ENCODE peak calls at places on chromosomes 12 and 14, in five cellular contexts. One of them, this sample, is unnamed.

GRCh38 chr12:74563927-74564326 is 26.3 kb downstream of the ATXN7L3B start:
- DNase-seq in cardiac muscle cell: no peak
- DNase-seq in pancreas: no peak
- DNase-seq in left ventricle myocardium inferior: no peak
- DNase-seq in stomach: no peak
- DNase-seq in this sample: no peak

GRCh38 chr14:69877492-69877891 is 1.7 kb upstream of the SMOC1 start:
- DNase-seq in left ventricle myocardium inferior: no peak
- DNase-seq in pancreas: no peak
- DNase-seq in cardiac muscle cell: peak
- DNase-seq in stomach: no peak
- DNase-seq in this sample: no peak

GRCh38 chr12:124928912-124929530 is 14.6 kb upstream of the UBC start:
- DNase-seq in pancreas: no peak
- DNase-seq in left ventricle myocardium inferior: no peak
- DNase-seq in stomach: no peak
- DNase-seq in cardiac muscle cell: no peak
- DNase-seq in this sample: no peak

GRCh38 chr12:110316861-110317260 is 35.8 kb downstream of the ATP2A2 start:
- DNase-seq in stomach: no peak
- DNase-seq in left ventricle myocardium inferior: no peak
- DNase-seq in cardiac muscle cell: no peak
- DNase-seq in pancreas: no peak
- DNase-seq in this sample: no peak

GRCh38 chr14:73283592-73284379 is 46.5 kb downstream of the PAPLN start:
- DNase-seq in cardiac muscle cell: peak
- DNase-seq in left ventricle myocardium inferior: no peak
- DNase-seq in stomach: no peak
- DNase-seq in pancreas: no peak
- DNase-seq in this sample: no peak

GRCh38 chr12:96495155-96495554 is 5.8 kb downstream of the CFAP54 start:
- DNase-seq in left ventricle myocardium inferior: no peak
- DNase-seq in pancreas: no peak
- DNase-seq in stomach: no peak
- DNase-seq in cardiac muscle cell: no peak
- DNase-seq in this sample: no peak

GRCh38 chr12:22275847-22276246 is 58.7 kb downstream of the ST8SIA1 start:
- DNase-seq in pancreas: no peak
- DNase-seq in left ventricle myocardium inferior: peak
- DNase-seq in cardiac muscle cell: peak
- DNase-seq in stomach: peak
- DNase-seq in this sample: no peak

GRCh38 chr12:27347779-27348178 is 15.1 kb downstream of the BMAL2 start:
- DNase-seq in pancreas: no peak
- DNase-seq in cardiac muscle cell: no peak
- DNase-seq in left ventricle myocardium inferior: no peak
- DNase-seq in stomach: no peak
- DNase-seq in this sample: no peak

GRCh38 chr14:105187935-105188524 is 6.9 kb upstream of the NUDT14 start:
- DNase-seq in cardiac muscle cell: no peak
- DNase-seq in left ventricle myocardium inferior: no peak
- DNase-seq in pancreas: peak
- DNase-seq in stomach: peak
- DNase-seq in this sample: no peak

GRCh38 chr14:95452176-95452889 is 64.1 kb downstream of the SYNE3 start:
- DNase-seq in stomach: no peak
- DNase-seq in pancreas: no peak
- DNase-seq in left ventricle myocardium inferior: no peak
- DNase-seq in cardiac muscle cell: peak
- DNase-seq in this sample: no peak
- TF ChIP-seq CTCF in stomach: no peak
- TF ChIP-seq CTCF in pancreas: no peak
- TF ChIP-seq CTCF in left ventricle myocardium inferior: peak
- TF ChIP-seq CTCF in cardiac muscle cell: peak
- TF ChIP-seq CTCF in this sample: no peak

GRCh38 chr12:1593232-1594044 is 943 bp downstream of the FBXL14 start:
- DNase-seq in pancreas: peak
- DNase-seq in left ventricle myocardium inferior: peak
- DNase-seq in cardiac muscle cell: peak
- DNase-seq in stomach: peak
- DNase-seq in this sample: no peak

GRCh38 chr12:1591543-1591942 is 2.8 kb downstream of the FBXL14 start:
- DNase-seq in pancreas: no peak
- DNase-seq in left ventricle myocardium inferior: no peak
- DNase-seq in stomach: no peak
- DNase-seq in cardiac muscle cell: no peak
- DNase-seq in this sample: no peak

GRCh38 chr12:1592444-1593231 is 1.7 kb downstream of the FBXL14 start:
- DNase-seq in stomach: no peak
- DNase-seq in pancreas: peak
- DNase-seq in cardiac muscle cell: peak
- DNase-seq in left ventricle myocardium inferior: no peak
- DNase-seq in this sample: peak

GRCh38 chr12:1590083-1590979 is 4.0 kb downstream of the FBXL14 start:
- DNase-seq in stomach: no peak
- DNase-seq in pancreas: no peak
- DNase-seq in cardiac muscle cell: peak
- DNase-seq in left ventricle myocardium inferior: no peak
- DNase-seq in this sample: no peak

DNA sequence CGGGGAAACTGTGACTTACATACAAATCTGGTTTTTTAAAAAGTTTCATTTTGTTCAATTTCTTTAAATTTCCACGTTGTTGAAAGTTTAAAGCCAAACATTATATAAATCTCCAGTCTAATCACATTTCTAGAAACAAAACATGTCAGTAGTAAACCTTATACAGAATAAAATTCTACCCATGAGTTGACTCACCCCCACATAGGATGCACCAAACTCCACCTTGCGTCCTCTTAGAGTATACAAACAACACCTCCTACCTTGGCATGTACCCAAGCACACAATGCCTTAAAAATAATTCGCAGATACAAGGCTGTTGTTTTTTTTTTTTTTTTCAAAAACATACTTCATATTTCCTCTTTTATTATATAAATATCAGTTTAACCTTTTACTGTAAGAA is 3.4 kb downstream of the FBXL14 start:
- DNase-seq in left ventricle myocardium inferior: no peak
- DNase-seq in cardiac muscle cell: no peak
- DNase-seq in pancreas: no peak
- DNase-seq in stomach: no peak
- DNase-seq in this sample: no peak
- TF ChIP-seq CTCF in left ventricle myocardium inferior: peak
- TF ChIP-seq CTCF in cardiac muscle cell: no peak
- TF ChIP-seq CTCF in pancreas: no peak
- TF ChIP-seq CTCF in stomach: no peak
- TF ChIP-seq CTCF in this sample: no peak

DNA sequence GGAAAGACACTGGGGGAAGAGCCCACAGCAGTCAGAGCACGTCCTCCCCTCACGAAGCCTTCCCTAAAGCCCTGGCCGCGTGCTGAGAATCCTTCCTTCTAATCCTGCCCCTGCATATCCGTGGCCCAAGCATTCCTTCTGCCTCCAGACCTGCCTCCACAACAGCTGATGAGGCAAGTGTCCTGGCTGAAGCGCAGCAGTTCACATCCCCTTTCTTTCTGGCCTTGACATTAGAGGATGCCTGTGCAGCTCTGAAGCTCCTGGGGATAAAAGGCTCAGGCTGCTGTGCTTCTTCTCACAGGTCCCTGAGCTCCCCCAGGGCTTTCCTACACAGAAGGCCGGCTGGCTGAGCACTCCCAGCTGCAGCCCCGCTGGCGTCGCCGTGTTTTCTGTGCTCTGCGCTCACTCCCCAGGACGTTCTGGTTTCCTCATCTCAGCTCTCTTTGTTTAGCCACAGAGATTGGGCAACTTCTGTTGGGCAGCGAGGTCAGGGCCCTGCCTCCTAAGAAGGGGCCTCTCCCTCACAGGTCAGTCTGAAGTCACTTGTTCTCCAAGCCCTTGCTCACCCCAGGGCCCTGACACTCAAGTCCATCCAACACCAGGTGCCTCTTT is 45.8 kb downstream of the NINJ2 start:
- DNase-seq in cardiac muscle cell: no peak
- DNase-seq in left ventricle myocardium inferior: peak
- DNase-seq in stomach: peak
- DNase-seq in pancreas: no peak
- DNase-seq in this sample: no peak
- TF ChIP-seq CTCF in cardiac muscle cell: no peak
- TF ChIP-seq CTCF in left ventricle myocardium inferior: no peak
- TF ChIP-seq CTCF in stomach: no peak
- TF ChIP-seq CTCF in pancreas: no peak
- TF ChIP-seq CTCF in this sample: no peak

GRCh38 chr12:111685811-111686573 is at the start of the genes ACAD10 and BRAP:
- DNase-seq in left ventricle myocardium inferior: peak
- DNase-seq in cardiac muscle cell: peak
- DNase-seq in stomach: peak
- DNase-seq in pancreas: peak
- DNase-seq in this sample: peak
- TF ChIP-seq CTCF in left ventricle myocardium inferior: no peak
- TF ChIP-seq CTCF in cardiac muscle cell: no peak
- TF ChIP-seq CTCF in stomach: no peak
- TF ChIP-seq CTCF in pancreas: no peak
- TF ChIP-seq CTCF in this sample: no peak

DNA sequence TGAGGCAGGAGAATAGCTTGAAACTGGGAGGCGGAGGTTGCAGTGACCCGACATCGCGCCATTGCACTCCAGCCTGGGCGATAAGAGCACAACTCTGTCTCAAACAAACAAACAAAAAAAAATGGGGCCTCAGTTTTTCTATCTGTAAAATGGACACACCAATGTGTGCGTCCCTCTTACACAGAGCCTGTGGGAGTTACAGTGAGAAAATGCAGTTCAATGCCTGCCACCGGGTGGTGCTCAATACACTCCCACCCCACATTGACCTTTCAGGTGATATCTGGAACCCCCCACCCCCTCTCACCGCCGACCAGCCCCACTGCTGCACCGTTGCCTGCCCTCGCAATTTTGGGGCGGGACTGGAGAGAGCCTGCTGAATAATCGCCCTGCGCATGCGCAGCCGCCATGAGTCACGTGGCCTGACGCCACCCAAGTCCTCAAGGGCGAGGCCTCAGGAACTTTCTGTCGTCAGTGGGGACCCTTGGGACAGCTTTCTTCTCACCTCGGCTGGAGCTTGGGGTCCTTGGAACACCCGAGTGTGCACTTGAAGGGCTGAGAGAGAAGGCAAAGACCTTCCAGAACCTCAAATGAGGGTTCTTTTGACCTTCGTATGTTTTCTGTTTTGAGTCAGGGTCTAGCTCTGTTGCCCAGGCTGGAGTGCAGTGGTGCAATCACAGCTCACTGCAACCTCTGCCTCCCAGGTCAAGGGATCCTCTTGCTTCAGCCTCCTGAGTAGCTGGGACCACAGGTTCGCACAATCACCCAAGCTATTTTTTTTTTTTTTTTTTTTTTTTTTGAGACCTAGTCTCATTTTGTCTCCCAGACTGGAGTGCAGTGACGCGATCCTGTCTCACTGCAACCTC is 14.6 kb upstream of the CABP1 start:
- DNase-seq in stomach: no peak
- DNase-seq in left ventricle myocardium inferior: no peak
- DNase-seq in cardiac muscle cell: no peak
- DNase-seq in pancreas: no peak
- DNase-seq in this sample: no peak
- TF ChIP-seq CTCF in stomach: no peak
- TF ChIP-seq CTCF in left ventricle myocardium inferior: no peak
- TF ChIP-seq CTCF in cardiac muscle cell: no peak
- TF ChIP-seq CTCF in pancreas: no peak
- TF ChIP-seq CTCF in this sample: no peak

GRCh38 chr12:6961695-6962284 is 8.7 kb downstream of the PHB2 start:
- DNase-seq in cardiac muscle cell: peak
- DNase-seq in pancreas: peak
- DNase-seq in stomach: peak
- DNase-seq in left ventricle myocardium inferior: peak
- DNase-seq in this sample: peak
- TF ChIP-seq CTCF in cardiac muscle cell: peak
- TF ChIP-seq CTCF in pancreas: peak
- TF ChIP-seq CTCF in stomach: peak
- TF ChIP-seq CTCF in left ventricle myocardium inferior: peak
- TF ChIP-seq CTCF in this sample: no peak

GRCh38 chr12:121678721-121679300 is 9.4 kb upstream of the MORN3 start:
- DNase-seq in pancreas: no peak
- DNase-seq in stomach: no peak
- DNase-seq in left ventricle myocardium inferior: no peak
- DNase-seq in cardiac muscle cell: peak
- DNase-seq in this sample: no peak
- TF ChIP-seq CTCF in pancreas: no peak
- TF ChIP-seq CTCF in stomach: no peak
- TF ChIP-seq CTCF in left ventricle myocardium inferior: no peak
- TF ChIP-seq CTCF in cardiac muscle cell: no peak
- TF ChIP-seq CTCF in this sample: no peak